ENCODE peak calls at places on chromosome 18, in nine cellular contexts. C is stimulated activated CD4-positive, alpha-beta T cell treated with anti-CD3 and anti-CD28 coated beads, Interleukin-1b, Interleukin-23, amount 100 ng/mL, for 24 hours; L is activated naive CD8-positive, alpha-beta T cell treated with anti-CD3 and anti-CD28 coated beads for 36 hours; Z is left ventricle myocardium inferior; F is Calu3; K is IMR-90; A is stimulated activated CD8-positive, alpha-beta memory T cell treated with anti-CD3 and anti-CD28 coated beads, Interleukin-15, amount 100 ng/mL, for 48 hours; U is islet precursor cell; X is progenitor cell of endocrine pancreas. Y is an unnamed sample.

GRCh38 chr18:48943736-48944527 is 6.8 kb downstream of the SMAD7 start:
- DNase-seq in K (no peak), X (no peak), A (no peak), C (no peak), L (no peak), F (no peak), Z (no peak), U (peak; percentile 63), Y (no peak)

GRCh38 chr18:48719988-48720654 is 181.3 kb downstream of the CTIF start:
- DNase-seq in F (no peak), U (no peak), C (no peak), Z (no peak), K (peak; percentile 74), A (no peak), X (no peak), L (no peak), Y (no peak)

GRCh38 chr18:63421514-63421913 is 762 bp downstream of the VPS4B start:
- DNase-seq in F (no peak), A (no peak), X (no peak), Z (no peak), C (no peak), K (no peak), U (no peak), L (no peak), Y (no peak)

GRCh38 chr18:63273170-63273925 is 46.2 kb downstream of the BCL2 start:
- DNase-seq in C (no peak), U (no peak), X (no peak), A (no peak), Z (no peak), F (no peak), K (no peak), L (no peak), Y (no peak)

GRCh38 chr18:43563780-43564179 is 286.5 kb upstream of the SYT4 start:
- DNase-seq in K (peak; percentile 6), Z (no peak), L (no peak), C (no peak), F (peak; percentile 51), A (no peak), X (no peak), U (no peak), Y (no peak)

GRCh38 chr18:59562751-59563150 is 134.5 kb downstream of the CCBE1 start:
- DNase-seq in K (no peak), A (no peak), Z (no peak), C (no peak), U (no peak), F (no peak), L (no peak), X (no peak), Y (no peak)

GRCh38 chr18:23605941-23606340 is 19.6 kb upstream of the NPC1 start:
- DNase-seq in L (no peak), U (peak; percentile 23), X (no peak), A (no peak), K (no peak), C (no peak), Z (no peak), F (no peak), Y (no peak)

GRCh38 chr18:48777026-48777736 is 173.6 kb downstream of the SMAD7 start:
- DNase-seq in A (peak; percentile 41), Z (peak; percentile 53), U (peak; percentile 96), K (peak; percentile 20), X (peak; percentile 59), C (peak; percentile 48), F (peak; percentile 82), L (peak; percentile 71), Y (peak; percentile 64)

GRCh38 chr18:37309861-37310260 is 255.7 kb downstream of the CELF4 start:
- DNase-seq in X (no peak), A (no peak), K (no peak), C (no peak), L (no peak), U (no peak), Z (no peak), F (no peak), Y (no peak)

GRCh38 chr18:8937112-8937641 is 165.3 kb upstream of the NDUFV2 start:
- DNase-seq in C (no peak), L (no peak), Z (no peak), X (no peak), F (no peak), A (no peak), K (peak; percentile 60), U (no peak), Y (no peak)

GRCh38 chr18:34624551-34624950 is 85.5 kb upstream of the DTNA start:
- DNase-seq in F (no peak), L (no peak), A (no peak), U (no peak), Z (no peak), X (no peak), K (peak; percentile 4), C (no peak), Y (no peak)

GRCh38 chr18:23460285-23461273 is 7.5 kb downstream of the RIOK3 start:
- DNase-seq in F (no peak), Z (no peak), C (no peak), U (no peak), X (no peak), K (no peak), L (no peak), A (no peak), Y (no peak)

GRCh38 chr18:3873211-3873610 is 423.2 kb downstream of the TGIF1 start:
- DNase-seq in C (no peak), A (no peak), X (no peak), Z (no peak), K (no peak), F (no peak), L (no peak), U (no peak), Y (no peak)

GRCh38 chr18:31400191-31400590 is 23.6 kb downstream of the DSG4 start:
- DNase-seq in A (no peak), K (no peak), C (no peak), F (no peak), Z (no peak), L (no peak), X (no peak), U (no peak), Y (no peak)

GRCh38 chr18:73688851-73689659 is 458.6 kb downstream of the FBXO15 start:
- DNase-seq in F (no peak), A (no peak), Z (no peak), X (no peak), U (peak; percentile 66), C (no peak), L (no peak), K (peak; percentile 98), Y (no peak)

GRCh38 chr18:8998481-8999217 is 103.8 kb upstream of the NDUFV2 start:
- DNase-seq in Z (no peak), X (no peak), U (no peak), A (no peak), F (no peak), L (no peak), C (no peak), K (peak; percentile 55), Y (no peak)

GRCh38 chr18:47632970-47633635 is 297.4 kb downstream of the SMAD2 start:
- DNase-seq in C (no peak), F (no peak), X (no peak), K (no peak), Z (no peak), L (no peak), A (no peak), U (no peak), Y (no peak)

GRCh38 chr18:3392467-3392855 is 57.5 kb upstream of the TGIF1 start:
- DNase-seq in U (no peak), X (no peak), L (no peak), F (no peak), K (no peak), C (no peak), Z (no peak), A (no peak), Y (no peak)

GRCh38 chr18:35938562-35938961 is 33.9 kb upstream of the RMP24 start:
- DNase-seq in F (no peak), C (no peak), L (no peak), K (no peak), A (no peak), X (no peak), Z (no peak), U (no peak), Y (no peak)

GRCh38 chr18:32771169-32771751 is 1.6 kb downstream of the KLHL14 start:
- DNase-seq in U (peak; percentile 63), C (no peak), A (no peak), F (peak; percentile 10), Z (no peak), K (no peak), L (no peak), X (peak; percentile 19), Y (no peak)

GRCh38 chr18:43949291-43949690 is 672.0 kb upstream of the SYT4 start:
- DNase-seq in A (no peak), C (no peak), L (no peak), K (no peak), X (no peak), U (no peak), Z (no peak), F (no peak), Y (no peak)

GRCh38 chr18:78241535-78242306 is 737.9 kb upstream of the SALL3 start:
- DNase-seq in K (no peak), L (no peak), A (no peak), U (no peak), C (no peak), Z (no peak), X (no peak), F (no peak), Y (no peak)

GRCh38 chr18:9124824-9125223 is 11.8 kb upstream of the ANKRD12 start:
- DNase-seq in L (no peak), X (no peak), C (no peak), Z (no peak), F (no peak), U (no peak), A (no peak), K (no peak), Y (no peak)

GRCh38 chr18:75183524-75183923 is 25.4 kb downstream of the PTGR3 start:
- DNase-seq in Z (no peak), C (no peak), K (peak; percentile 25), F (peak; percentile 77), A (no peak), L (no peak), X (no peak), U (peak; percentile 92), Y (no peak)

GRCh38 chr18:13500227-13500865 is 226.0 kb downstream of the FAM210A start:
- DNase-seq in L (no peak), K (peak; percentile 57), A (no peak), C (no peak), F (no peak), Z (peak; percentile 59), X (no peak), U (peak; percentile 74), Y (no peak)

Y was measured in T-helper 17 cell.